ENCODE peak calls at places on chromosome 6, in five cellular contexts. Z, T, Y, I and E are unnamed samples.

GRCh38 chr6:45724511-45724910 is 291.1 kb downstream of the CLIC5 start:
- DNase-seq in Z (no peak), T (no peak), Y (no peak), I (no peak), E (peak)

GRCh38 chr6:168247456-168248147 is 72.0 kb downstream of the DACT2 start:
- DNase-seq in Z (peak), T (no peak), Y (no peak), I (no peak), E (no peak)

GRCh38 chr6:13743736-13744127 is 32.1 kb upstream of the RANBP9 start:
- DNase-seq in Z (no peak), T (no peak), Y (no peak), I (no peak), E (no peak)

GRCh38 chr6:15654250-15654649 is 8.6 kb downstream of the DTNBP1 start:
- DNase-seq in Z (no peak), T (no peak), Y (no peak), I (no peak), E (no peak)

GRCh38 chr6:18265787-18266523 is 1.6 kb upstream of the DEK start:
- DNase-seq in Z (no peak), T (no peak), Y (no peak), I (no peak), E (no peak)

GRCh38 chr6:77089776-77090175 is 373.5 kb downstream of the HTR1B start:
- DNase-seq in Z (no peak), T (no peak), Y (no peak), I (no peak), E (no peak)

GRCh38 chr6:29696147-29697129 is 15.5 kb upstream of the ZFP57 start:
- DNase-seq in Z (no peak), T (no peak), Y (no peak), I (no peak), E (no peak)

GRCh38 chr6:63839485-63839884 is 203.9 kb downstream of the PHF3 start:
- DNase-seq in Z (no peak), T (no peak), Y (no peak), I (no peak), E (no peak)

GRCh38 chr6:105606871-105607421 is 204.1 kb upstream of the PREP start:
- DNase-seq in Z (no peak), T (no peak), Y (no peak), I (no peak), E (no peak)

GRCh38 chr6:121503633-121504032 is 68.2 kb downstream of the GJA1 start:
- DNase-seq in Z (no peak), T (no peak), Y (no peak), I (no peak), E (no peak)

GRCh38 chr6:33428219-33428890 is 8.5 kb downstream of the SYNGAP1 start:
- DNase-seq in Z (peak), T (peak), Y (no peak), I (no peak), E (no peak)

GRCh38 chr6:56193846-56194245 is 53.5 kb downstream of the COL21A1 start:
- DNase-seq in Z (no peak), T (no peak), Y (no peak), I (no peak), E (no peak)

GRCh38 chr6:170346649-170347048 is 40.1 kb downstream of the FAM120B start:
- DNase-seq in Z (no peak), T (no peak), Y (no peak), I (no peak), E (no peak)

GRCh38 chr6:170347975-170348374 is 41.4 kb downstream of the FAM120B start:
- DNase-seq in Z (no peak), T (no peak), Y (no peak), I (no peak), E (no peak)

GRCh38 chr6:170347091-170347490 is 40.5 kb downstream of the FAM120B start:
- DNase-seq in Z (no peak), T (no peak), Y (peak), I (no peak), E (no peak)

GRCh38 chr6:170345662-170346061 is 39.1 kb downstream of the FAM120B start:
- DNase-seq in Z (no peak), T (no peak), Y (peak), I (no peak), E (no peak)

DNA sequence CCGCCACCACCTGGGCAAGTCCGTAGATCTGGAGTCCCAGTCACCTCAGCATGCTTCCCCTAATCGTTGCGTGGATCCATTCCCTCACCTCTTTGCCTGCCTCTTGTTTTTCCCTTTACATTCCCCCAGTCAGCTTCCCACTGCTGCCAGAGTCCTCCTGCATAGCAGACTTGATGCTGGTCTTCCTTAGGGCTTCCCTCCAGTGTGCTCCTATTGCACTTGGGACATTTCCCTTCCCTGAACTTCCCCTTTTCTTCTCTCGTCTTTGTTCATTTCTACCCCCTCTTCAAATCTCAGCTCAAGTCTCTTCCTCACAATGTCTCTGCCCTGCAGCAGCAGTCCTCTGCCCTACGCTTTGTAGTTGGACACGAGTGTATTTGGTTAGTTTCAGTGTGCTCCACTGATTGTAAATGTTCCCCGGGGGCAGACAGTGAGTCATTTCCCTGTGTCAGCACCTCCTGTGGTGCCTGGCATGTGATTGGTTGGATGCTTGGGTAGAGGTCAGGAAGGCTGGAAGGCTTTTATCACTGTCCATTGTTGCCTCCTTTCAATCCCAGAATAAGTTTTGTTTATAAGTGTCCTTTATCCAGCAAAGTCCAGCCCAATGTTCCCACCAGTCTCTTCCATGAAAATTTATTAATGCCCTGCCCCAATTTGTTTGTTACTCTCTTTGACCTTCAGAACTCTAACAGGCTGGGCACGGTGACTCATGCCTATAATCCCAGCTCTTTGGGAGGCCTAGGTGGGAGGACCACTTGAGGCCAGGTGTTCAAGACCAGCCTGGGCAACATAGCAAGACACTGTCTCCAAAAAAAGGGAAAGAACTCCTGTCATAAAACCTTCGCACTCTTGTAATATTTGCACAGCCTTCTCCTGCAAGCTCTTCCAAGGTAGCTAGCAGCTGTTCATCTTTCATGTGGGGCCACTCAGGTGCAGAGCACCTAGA is 38.3 kb downstream of the FAM120B start:
- DNase-seq in Z (peak), T (no peak), Y (peak), I (peak), E (peak)
- TF ChIP-seq MAX in Z (no peak), T (no peak), Y (no peak), I (no peak), E (no peak)

GRCh38 chr6:104326173-104327001 is 533.3 kb downstream of the HACE1 start:
- DNase-seq in Z (no peak), T (no peak), Y (no peak), I (no peak), E (no peak)
- TF ChIP-seq SRF in Z (no peak), T (no peak), Y (no peak), I (no peak), E (no peak)

GRCh38 chr6:108922499-108922898 is 74.3 kb downstream of the ARMC2 start:
- DNase-seq in Z (no peak), T (no peak), Y (no peak), I (no peak), E (no peak)
- TF ChIP-seq MAX in Z (no peak), T (no peak), Y (no peak), I (no peak), E (no peak)

GRCh38 chr6:166005401-166005845 is 162.2 kb downstream of the TBXT start:
- DNase-seq in Z (no peak), T (no peak), Y (no peak), I (no peak), E (no peak)
- TF ChIP-seq SRF in Z (no peak), T (no peak), Y (no peak), I (no peak), E (no peak)

GRCh38 chr6:2806664-2807063 is 35.0 kb downstream of the SERPINB1 start:
- DNase-seq in Z (no peak), T (no peak), Y (no peak), I (no peak), E (no peak)
- TF ChIP-seq MAX in Z (no peak), T (no peak), Y (no peak), I (no peak), E (no peak)

DNA sequence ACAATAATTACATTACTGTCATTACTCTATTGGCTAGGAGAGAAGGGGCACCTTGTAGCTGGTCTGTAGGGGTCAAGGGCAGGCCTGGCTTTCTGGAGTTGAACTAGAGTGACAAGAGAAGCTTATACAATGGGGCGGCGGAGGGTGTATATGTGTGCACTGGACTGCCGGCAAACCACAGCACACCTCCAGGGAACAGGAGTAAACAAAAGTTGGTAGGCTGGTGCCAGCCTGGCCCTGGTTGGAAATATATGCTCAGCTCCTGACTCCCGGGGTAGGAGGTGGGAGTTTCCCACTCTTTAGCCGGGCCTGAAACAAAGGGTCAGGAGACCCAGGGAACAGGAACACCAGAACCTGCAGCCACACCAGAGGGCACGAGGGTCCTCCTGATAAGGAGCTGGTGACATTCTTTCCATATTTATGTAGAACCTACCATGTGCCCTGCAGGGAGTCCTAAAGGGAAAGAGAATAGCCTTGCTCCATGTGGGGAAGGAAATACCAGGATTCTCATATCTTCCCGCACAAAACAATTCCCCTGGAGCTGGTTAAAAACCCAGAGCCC is 5.1 kb downstream of the C6orf132 start:
- DNase-seq in Z (peak), T (peak), Y (no peak), I (no peak), E (no peak)
- TF ChIP-seq SRF in Z (no peak), T (no peak), Y (no peak), I (no peak), E (no peak)

GRCh38 chr6:38730136-38730862 is 15.2 kb downstream of the DNAH8 start:
- DNase-seq in Z (no peak), T (no peak), Y (no peak), I (no peak), E (no peak)
- TF ChIP-seq MAX in Z (no peak), T (no peak), Y (no peak), I (no peak), E (no peak)

GRCh38 chr6:127190552-127190951 is 72.1 kb downstream of the RSPO3 start:
- DNase-seq in Z (no peak), T (peak), Y (no peak), I (no peak), E (peak)

GRCh38 chr6:127185410-127185809 is 66.9 kb downstream of the RSPO3 start:
- DNase-seq in Z (no peak), T (no peak), Y (no peak), I (no peak), E (no peak)

GRCh38 chr6:127188752-127189151 is 70.3 kb downstream of the RSPO3 start:
- DNase-seq in Z (no peak), T (no peak), Y (no peak), I (no peak), E (no peak)

GRCh38 chr6:127182501-127182900 is 64.0 kb downstream of the RSPO3 start:
- DNase-seq in Z (no peak), T (no peak), Y (no peak), I (no peak), E (no peak)

DNA sequence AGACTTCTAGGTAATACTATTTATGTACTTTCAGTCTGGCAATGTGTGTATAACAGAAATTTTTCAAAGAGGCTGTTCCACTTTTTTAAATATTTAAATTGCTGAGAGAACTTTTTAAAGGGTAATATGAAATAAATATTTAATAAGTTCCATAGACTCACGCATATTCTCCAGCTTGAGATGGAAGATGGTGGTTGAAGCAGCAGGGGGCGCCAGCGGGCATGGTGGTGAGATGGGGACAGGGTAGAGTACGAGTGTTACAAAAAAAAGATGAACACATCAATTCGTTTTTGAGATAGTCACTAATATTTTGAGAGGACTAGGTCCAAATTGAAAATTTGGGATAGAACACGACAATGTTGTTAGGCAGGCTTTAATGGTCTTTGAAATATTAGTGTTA is 68.4 kb downstream of the RSPO3 start:
- DNase-seq in Z (peak), T (peak), Y (no peak), I (no peak), E (peak)
- TF ChIP-seq SRF in Z (no peak), T (no peak), Y (no peak), I (no peak), E (no peak)